ENCODE peak calls at places on chromosomes 1 and 21, in eight cellular contexts. U, T, X, P, I, J, Y and C are unnamed samples.

GRCh38 chr1:113415256-113416189 is 25.2 kb downstream of the MAGI3 start:
- DNase-seq in U (no peak), T (no peak), X (no peak), P (no peak), I (no peak), J (no peak), Y (no peak), C (no peak)

GRCh38 chr1:170481000-170481399 is 51.0 kb upstream of the GORAB start:
- DNase-seq in U (no peak), T (no peak), X (no peak), P (no peak), I (no peak), J (no peak), Y (no peak), C (no peak)

GRCh38 chr21:42298237-42298636 is 17.0 kb downstream of the TFF3 start:
- DNase-seq in U (no peak), T (no peak), X (no peak), P (no peak), I (no peak), J (no peak), Y (no peak), C (no peak)

GRCh38 chr1:74480068-74480467 is 32.3 kb downstream of the LRRC53 start:
- DNase-seq in U (no peak), T (no peak), X (no peak), P (no peak), I (no peak), J (no peak), Y (no peak), C (no peak)

GRCh38 chr1:171081220-171081993 is 9.3 kb upstream of the FMO3 start:
- DNase-seq in U (no peak), T (no peak), X (no peak), P (no peak), I (no peak), J (no peak), Y (no peak), C (no peak)

GRCh38 chr21:40685121-40685630 is 161.8 kb downstream of the DSCAM start:
- DNase-seq in U (no peak), T (no peak), X (no peak), P (no peak), I (peak), J (no peak), Y (no peak), C (no peak)

GRCh38 chr21:23921670-23922418 is 1685.4 kb downstream of the MRPL39 start:
- DNase-seq in U (no peak), T (no peak), X (no peak), P (no peak), I (no peak), J (no peak), Y (no peak), C (no peak)

GRCh38 chr1:150906329-150906728 is 19.4 kb downstream of the CTXND2 start:
- DNase-seq in U (no peak), T (no peak), X (no peak), P (no peak), I (no peak), J (no peak), Y (no peak), C (no peak)

GRCh38 chr1:82106672-82107071 is 305.9 kb downstream of the ADGRL2 start:
- DNase-seq in U (peak), T (no peak), X (no peak), P (no peak), I (no peak), J (no peak), Y (no peak), C (no peak)

GRCh38 chr1:228268891-228269285 is 61.0 kb downstream of the OBSCN start:
- DNase-seq in U (no peak), T (no peak), X (no peak), P (no peak), I (no peak), J (no peak), Y (peak), C (no peak)